ENCODE peak calls at places on chromosomes 13 and 19, in five cellular contexts. A is body of pancreas; N is PC-3; R is CD8-positive, alpha-beta T cell; H is brain microvascular endothelial cell. M is an unnamed sample.
A peak's percentile ranks its signal among the peaks of the same experiment; 100 is the strongest.

GRCh38 chr19:47310819-47311218 is 1.2 kb downstream of the C5AR1 start:
- DNase-seq in A (peak; percentile 70), N (peak; percentile 55), R (no peak), H (no peak), M (peak; percentile 79)

GRCh38 chr19:48362716-48363499 is 832 bp downstream of the TMEM143 start:
- DNase-seq in A (peak; percentile 98), N (peak; percentile 94), R (peak; percentile 91), H (peak; percentile 93), M (peak; percentile 98)

GRCh38 chr19:35446194-35446593 is 1.9 kb upstream of the FFAR2 start:
- DNase-seq in A (no peak), N (no peak), R (peak; percentile 55), H (no peak), M (no peak)

GRCh38 chr19:51882518-51882917 is 5.2 kb downstream of the ZNF577 start:
- DNase-seq in A (no peak), N (no peak), R (no peak), H (no peak), M (no peak)

GRCh38 chr19:35093941-35094647 is 21.5 kb upstream of the FXYD3 start:
- DNase-seq in A (no peak), N (no peak), R (no peak), H (no peak), M (no peak)

GRCh38 chr13:98089246-98089645 is 53.6 kb upstream of the FARP1 start:
- DNase-seq in A (no peak), N (no peak), R (no peak), H (peak; percentile 68), M (no peak)

GRCh38 chr13:42405665-42406390 is 133.9 kb downstream of the AKAP11 start:
- DNase-seq in A (no peak), N (peak; percentile 10), R (peak; percentile 29), H (peak; percentile 81), M (no peak)

GRCh38 chr19:7506385-7507328 is 9.2 kb upstream of the ZNF358 start:
- DNase-seq in A (peak; percentile 96), N (peak; percentile 99), R (peak; percentile 42), H (peak; percentile 61), M (peak; percentile 95)

GRCh38 chr13:44368062-44368591 is 5.5 kb upstream of the SERP2 start:
- DNase-seq in A (no peak), N (no peak), R (no peak), H (no peak), M (no peak)

GRCh38 chr13:91122766-91123165 is 224.7 kb upstream of the MIR17HG start:
- DNase-seq in A (no peak), N (no peak), R (no peak), H (no peak), M (no peak)

GRCh38 chr13:50726164-50726563 is 117.3 kb downstream of the DLEU7 start:
- DNase-seq in A (no peak), N (no peak), R (no peak), H (no peak), M (no peak)

GRCh38 chr13:59157181-59157580 is 1006.5 kb downstream of the DIAPH3 start:
- DNase-seq in A (no peak), N (no peak), R (no peak), H (no peak), M (no peak)

GRCh38 chr19:54532528-54532927 is 29.9 kb downstream of the LAIR2 start:
- DNase-seq in A (no peak), N (no peak), R (no peak), H (no peak), M (no peak)

GRCh38 chr13:41610426-41610825 is 153.1 kb downstream of the RGCC start:
- DNase-seq in A (no peak), N (peak; percentile 91), R (no peak), H (peak; percentile 76), M (peak; percentile 83)

GRCh38 chr13:40096357-40096911 is 441.0 kb downstream of the COG6 start:
- DNase-seq in A (no peak), N (no peak), R (peak; percentile 40), H (no peak), M (no peak)

GRCh38 chr19:14704450-14704849 is 14.6 kb downstream of the ZNF333 start:
- DNase-seq in A (no peak), N (no peak), R (no peak), H (no peak), M (no peak)

GRCh38 chr19:39890755-39891551 is 43.5 kb downstream of the FCGBP start:
- DNase-seq in A (no peak), N (no peak), R (no peak), H (no peak), M (peak; percentile 53)

GRCh38 chr19:7673995-7674667 is 2.8 kb upstream of the MCEMP1 start:
- DNase-seq in A (peak; percentile 73), N (peak; percentile 87), R (no peak), H (peak; percentile 50), M (peak; percentile 90)

GRCh38 chr19:5154129-5154798 is 185.4 kb downstream of the KDM4B start:
- DNase-seq in A (peak; percentile 38), N (peak; percentile 39), R (peak; percentile 57), H (no peak), M (peak; percentile 66)

GRCh38 chr19:16330811-16331690 is 6.4 kb downstream of the KLF2 start:
- DNase-seq in A (no peak), N (no peak), R (peak; percentile 51), H (peak; percentile 45), M (no peak)

DNA sequence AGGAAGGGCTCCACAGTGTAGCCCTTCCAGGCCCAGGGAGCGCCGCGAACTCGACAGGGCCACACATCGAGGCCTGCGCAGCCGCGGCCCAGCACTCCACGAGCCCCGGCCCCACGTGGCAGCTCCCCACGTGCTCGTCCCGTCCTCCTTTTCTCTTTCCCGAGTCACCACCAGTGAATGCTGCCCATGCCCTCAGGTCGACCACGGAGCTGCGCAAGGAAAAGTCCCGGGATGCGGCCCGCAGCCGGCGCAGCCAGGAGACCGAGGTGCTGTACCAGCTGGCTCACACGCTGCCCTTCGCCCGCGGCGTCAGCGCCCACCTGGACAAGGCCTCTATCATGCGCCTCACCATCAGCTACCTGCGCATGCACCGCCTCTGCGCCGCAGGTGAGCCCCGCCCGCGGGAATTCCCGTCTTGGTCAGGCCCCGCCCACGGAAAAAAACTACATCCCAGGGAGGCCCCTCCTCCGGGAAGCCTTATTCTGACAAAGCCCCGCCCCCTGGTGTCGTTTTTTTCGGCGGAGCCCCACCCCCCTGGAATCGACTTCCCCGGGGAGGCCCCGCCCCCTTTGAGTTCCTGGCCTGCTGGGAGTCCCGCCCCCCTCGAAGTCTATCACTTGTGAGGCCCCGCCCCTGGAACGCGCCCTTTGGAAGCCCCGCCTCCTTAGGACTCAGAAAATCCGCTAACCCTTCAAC is 7.0 kb downstream of the HIF3A start:
- DNase-seq in A (peak; percentile 86), N (no peak), R (no peak), H (peak; percentile 85), M (peak; percentile 92)
- TF ChIP-seq CTCF in A (no peak), N (no peak), R (no peak), H (no peak), M (no peak)

DNA sequence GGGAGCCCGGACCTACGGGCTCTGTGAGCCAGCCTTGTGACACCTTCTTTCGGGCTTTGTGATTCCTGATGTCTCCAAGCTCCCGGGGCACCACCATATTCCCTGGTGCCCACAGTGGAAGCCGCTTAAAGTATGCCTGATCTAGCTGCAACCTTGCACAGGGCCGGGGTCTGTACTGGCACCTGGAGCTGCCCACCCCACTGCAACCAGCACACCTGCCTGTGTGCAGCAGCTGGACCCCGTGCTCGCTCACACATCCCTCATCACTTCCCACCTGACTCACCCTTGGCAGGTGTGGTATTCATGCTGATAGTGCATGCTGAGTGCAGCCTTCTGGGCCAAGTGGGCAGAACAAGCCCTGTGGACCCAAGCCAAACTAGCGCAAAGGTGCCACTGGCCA is 1981.1 kb upstream of the PCDH20 start:
- DNase-seq in A (no peak), N (no peak), R (no peak), H (no peak), M (no peak)
- H3K27ac ChIP-seq in A (no peak overlapping the region), N (no peak overlapping the region), R (no peak overlapping the region), H (no peak overlapping the region), M (no peak overlapping the region)

GRCh38 chr13:110897521-110897920 is 17.3 kb downstream of the ANKRD10 start:
- DNase-seq in A (no peak), N (no peak), R (no peak), H (no peak), M (no peak)

GRCh38 chr13:110897024-110897423 is 17.8 kb downstream of the ANKRD10 start:
- DNase-seq in A (no peak), N (no peak), R (no peak), H (no peak), M (no peak)

GRCh38 chr13:110890279-110891150 is 24.4 kb downstream of the ANKRD10 start:
- DNase-seq in A (no peak), N (no peak), R (no peak), H (no peak), M (no peak)

GRCh38 chr13:110893571-110893970 is 21.3 kb downstream of the ANKRD10 start:
- DNase-seq in A (no peak), N (no peak), R (no peak), H (no peak), M (no peak)

DNA sequence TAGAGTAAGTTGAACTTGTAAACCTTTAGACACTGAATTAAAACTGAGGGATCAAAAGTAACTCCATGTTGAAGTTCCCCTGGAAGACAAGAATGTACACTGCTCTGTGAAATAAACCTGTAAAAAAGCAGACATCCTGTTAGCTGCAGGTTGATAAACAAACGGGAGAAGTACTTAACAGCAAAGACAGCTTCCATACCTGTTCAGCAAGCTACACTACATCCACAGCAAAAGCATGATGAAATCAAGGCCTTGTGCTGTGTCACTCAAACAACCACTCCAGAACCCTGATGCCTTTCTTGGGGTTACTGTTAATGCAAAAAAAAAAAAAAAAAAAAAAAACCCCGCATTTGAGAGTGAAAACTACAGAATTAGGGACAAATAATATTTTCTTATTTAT is 20.8 kb downstream of the ANKRD10 start:
- DNase-seq in A (no peak), N (no peak), R (no peak), H (no peak), M (no peak)
- H3K36me3 ChIP-seq in A (no peaks in the 10 kb centered on the region), N (peaks cover 19% of the 10 kb centered on the region), R (peaks cover under 1% of the 10 kb centered on the region), H (peaks cover 8% of the 10 kb centered on the region), M (peaks cover 46% of the 10 kb centered on the region)

DNA sequence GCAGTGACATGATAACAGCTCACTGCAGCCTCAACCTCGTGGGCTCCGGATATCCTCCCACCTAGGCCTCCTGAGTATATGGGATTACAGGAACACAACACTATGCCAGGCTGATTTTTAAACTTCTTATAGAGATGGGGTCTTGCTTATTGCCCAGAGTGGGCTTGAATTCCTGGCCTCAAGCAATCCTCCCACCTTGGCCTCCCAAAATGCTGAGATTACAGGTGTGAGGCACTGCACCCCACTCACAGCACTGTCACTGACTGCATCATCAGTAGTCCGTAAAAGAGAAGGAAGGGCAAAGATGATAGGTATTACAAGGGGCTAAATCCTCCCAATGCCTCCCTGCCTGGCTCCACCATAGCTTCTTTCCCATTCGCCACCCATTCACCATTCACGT is 4.1 kb downstream of the RHPN2 start:
- DNase-seq in A (no peak), N (no peak), R (no peak), H (no peak), M (no peak)
- TF ChIP-seq CTCF in A (no peak), N (no peak), R (no peak), H (no peak), M (no peak)

GRCh38 chr19:17468302-17469091 is 1.8 kb upstream of the SLC27A1 start:
- DNase-seq in A (peak; percentile 26), N (no peak), R (no peak), H (no peak), M (peak; percentile 86)
- H3K27ac ChIP-seq in A (peak overlapping the region; percentile 69), N (peak overlapping the region; percentile 65), R (no peak overlapping the region), H (no peak overlapping the region), M (peak overlapping the region; percentile 91)

M was measured in upper lobe of right lung.